ENCODE peak calls at places on chromosomes 2 and 18, in five cellular contexts. One of them, this sample, is unnamed.

GRCh38 chr18:57762686-57763085 is 40.4 kb downstream of the ATP8B1 start:
- DNase-seq in SK-N-SH: no peak
- DNase-seq in PC-3: no peak
- DNase-seq in OCI-LY7: no peak
- DNase-seq in HCT116: no peak
- DNase-seq in this sample: no peak

GRCh38 chr2:55482186-55482945 is 37.2 kb upstream of the CFAP36 start:
- DNase-seq in SK-N-SH: peak
- DNase-seq in PC-3: no peak
- DNase-seq in OCI-LY7: no peak
- DNase-seq in HCT116: no peak
- DNase-seq in this sample: peak

GRCh38 chr2:148812306-148812705 is 62.7 kb upstream of the KIF5C start:
- DNase-seq in SK-N-SH: peak
- DNase-seq in PC-3: peak
- DNase-seq in OCI-LY7: no peak
- DNase-seq in HCT116: no peak
- DNase-seq in this sample: peak

GRCh38 chr18:5543036-5543671 is 643 bp downstream of the EPB41L3 start:
- DNase-seq in SK-N-SH: peak
- DNase-seq in PC-3: no peak
- DNase-seq in OCI-LY7: no peak
- DNase-seq in HCT116: no peak
- DNase-seq in this sample: peak

GRCh38 chr2:173157894-173158293 is 82.2 kb downstream of the MAP3K20 start:
- DNase-seq in SK-N-SH: no peak
- DNase-seq in PC-3: no peak
- DNase-seq in OCI-LY7: no peak
- DNase-seq in HCT116: no peak
- DNase-seq in this sample: no peak

GRCh38 chr2:27509326-27509725 is 12.7 kb downstream of the GCKR start:
- DNase-seq in SK-N-SH: no peak
- DNase-seq in PC-3: no peak
- DNase-seq in OCI-LY7: no peak
- DNase-seq in HCT116: no peak
- DNase-seq in this sample: no peak

GRCh38 chr2:68693947-68694346 is 40.7 kb upstream of the ARHGAP25 start:
- DNase-seq in SK-N-SH: peak
- DNase-seq in PC-3: no peak
- DNase-seq in OCI-LY7: no peak
- DNase-seq in HCT116: no peak
- DNase-seq in this sample: no peak

GRCh38 chr2:231357048-231357447 is 38.5 kb upstream of the B3GNT7 start:
- DNase-seq in SK-N-SH: no peak
- DNase-seq in PC-3: no peak
- DNase-seq in OCI-LY7: no peak
- DNase-seq in HCT116: no peak
- DNase-seq in this sample: no peak

GRCh38 chr2:45918816-45919655 is 267.6 kb downstream of the PRKCE start:
- DNase-seq in SK-N-SH: peak
- DNase-seq in PC-3: no peak
- DNase-seq in OCI-LY7: no peak
- DNase-seq in HCT116: no peak
- DNase-seq in this sample: no peak

GRCh38 chr2:63287961-63288360 is 237.3 kb downstream of the OTX1 start:
- DNase-seq in SK-N-SH: no peak
- DNase-seq in PC-3: no peak
- DNase-seq in OCI-LY7: no peak
- DNase-seq in HCT116: no peak
- DNase-seq in this sample: no peak

GRCh38 chr2:172101707-172102158 is 967 bp downstream of the DLX2 start:
- DNase-seq in SK-N-SH: peak
- DNase-seq in PC-3: no peak
- DNase-seq in OCI-LY7: no peak
- DNase-seq in HCT116: no peak
- DNase-seq in this sample: peak

GRCh38 chr18:59070181-59070912 is 69.3 kb upstream of the SEC11C start:
- DNase-seq in SK-N-SH: peak
- DNase-seq in PC-3: peak
- DNase-seq in OCI-LY7: peak
- DNase-seq in HCT116: peak
- DNase-seq in this sample: peak

GRCh38 chr18:42814618-42815017 is 300.9 kb downstream of the RIT2 start:
- DNase-seq in SK-N-SH: no peak
- DNase-seq in PC-3: no peak
- DNase-seq in OCI-LY7: no peak
- DNase-seq in HCT116: no peak
- DNase-seq in this sample: no peak

GRCh38 chr18:13376298-13376840 is 157.8 kb downstream of the LDLRAD4 start:
- DNase-seq in SK-N-SH: no peak
- DNase-seq in PC-3: no peak
- DNase-seq in OCI-LY7: no peak
- DNase-seq in HCT116: no peak
- DNase-seq in this sample: no peak

GRCh38 chr2:96602330-96602823 is 35.7 kb downstream of the KANSL3 start:
- DNase-seq in SK-N-SH: no peak
- DNase-seq in PC-3: peak
- DNase-seq in OCI-LY7: peak
- DNase-seq in HCT116: no peak
- DNase-seq in this sample: no peak

GRCh38 chr2:240465268-240465764 is 29.9 kb downstream of the GPC1 start:
- DNase-seq in SK-N-SH: no peak
- DNase-seq in PC-3: no peak
- DNase-seq in OCI-LY7: no peak
- DNase-seq in HCT116: no peak
- DNase-seq in this sample: no peak

GRCh38 chr2:187982668-187983067 is 309.0 kb upstream of the GULP1 start:
- DNase-seq in SK-N-SH: no peak
- DNase-seq in PC-3: peak
- DNase-seq in OCI-LY7: no peak
- DNase-seq in HCT116: no peak
- DNase-seq in this sample: peak

GRCh38 chr2:181123798-181124217 is 143.4 kb downstream of the UBE2E3 start:
- DNase-seq in SK-N-SH: no peak
- DNase-seq in PC-3: no peak
- DNase-seq in OCI-LY7: peak
- DNase-seq in HCT116: no peak
- DNase-seq in this sample: no peak

GRCh38 chr2:101063753-101064502 is 61.8 kb downstream of the RPL31 start:
- DNase-seq in SK-N-SH: no peak
- DNase-seq in PC-3: peak
- DNase-seq in OCI-LY7: no peak
- DNase-seq in HCT116: no peak
- DNase-seq in this sample: peak

GRCh38 chr2:74585406-74586182 is 31.1 kb downstream of the DOK1 start:
- DNase-seq in SK-N-SH: no peak
- DNase-seq in PC-3: no peak
- DNase-seq in OCI-LY7: peak
- DNase-seq in HCT116: no peak
- DNase-seq in this sample: no peak

GRCh38 chr18:59265246-59266018 is 7.8 kb downstream of the RAX start:
- DNase-seq in SK-N-SH: peak
- DNase-seq in PC-3: no peak
- DNase-seq in OCI-LY7: no peak
- DNase-seq in HCT116: no peak
- DNase-seq in this sample: peak

GRCh38 chr18:10490401-10491289 is 35.2 kb upstream of the NAPG start:
- DNase-seq in SK-N-SH: no peak
- DNase-seq in PC-3: peak
- DNase-seq in OCI-LY7: peak
- DNase-seq in HCT116: peak
- DNase-seq in this sample: no peak

GRCh38 chr2:64654993-64655666 is 1.4 kb upstream of the SERTAD2 start:
- DNase-seq in SK-N-SH: no peak
- DNase-seq in PC-3: peak
- DNase-seq in OCI-LY7: peak
- DNase-seq in HCT116: no peak
- DNase-seq in this sample: peak

GRCh38 chr2:10721344-10722251 is at the start of gene ATP6V1C2:
- DNase-seq in SK-N-SH: peak
- DNase-seq in PC-3: peak
- DNase-seq in OCI-LY7: peak
- DNase-seq in HCT116: no peak
- DNase-seq in this sample: peak

GRCh38 chr2:160752475-160753330 is 259.1 kb upstream of the RBMS1 start:
- DNase-seq in SK-N-SH: no peak
- DNase-seq in PC-3: peak
- DNase-seq in OCI-LY7: no peak
- DNase-seq in HCT116: no peak
- DNase-seq in this sample: peak

GRCh38 chr2:170812716-170813585 is 3.7 kb upstream of the GAD1 start:
- DNase-seq in SK-N-SH: peak
- DNase-seq in PC-3: peak
- DNase-seq in OCI-LY7: peak
- DNase-seq in HCT116: peak
- DNase-seq in this sample: peak

GRCh38 chr18:8283901-8284585 is 325.2 kb upstream of the RAB12 start:
- DNase-seq in SK-N-SH: no peak
- DNase-seq in PC-3: peak
- DNase-seq in OCI-LY7: no peak
- DNase-seq in HCT116: no peak
- DNase-seq in this sample: peak

GRCh38 chr2:105391058-105391627 is 7.7 kb downstream of the FHL2 start:
- DNase-seq in SK-N-SH: no peak
- DNase-seq in PC-3: peak
- DNase-seq in OCI-LY7: no peak
- DNase-seq in HCT116: no peak
- DNase-seq in this sample: peak

GRCh38 chr2:158733430-158733755 is 61.7 kb upstream of the DAPL1 start:
- DNase-seq in SK-N-SH: no peak
- DNase-seq in PC-3: no peak
- DNase-seq in OCI-LY7: no peak
- DNase-seq in HCT116: no peak
- DNase-seq in this sample: no peak
- TF ChIP-seq EZH2phosphoT487 in SK-N-SH: no peak
- TF ChIP-seq EZH2phosphoT487 in PC-3: no peak
- TF ChIP-seq EZH2phosphoT487 in OCI-LY7: no peak
- TF ChIP-seq EZH2phosphoT487 in HCT116: no peak
- TF ChIP-seq EZH2phosphoT487 in this sample: no peak

GRCh38 chr18:9304388-9305070 is 30.0 kb upstream of the TWSG1 start:
- DNase-seq in SK-N-SH: no peak
- DNase-seq in PC-3: no peak
- DNase-seq in OCI-LY7: no peak
- DNase-seq in HCT116: no peak
- DNase-seq in this sample: no peak
- H3K27ac ChIP-seq in SK-N-SH: no peak
- H3K27ac ChIP-seq in PC-3: no peak
- H3K27ac ChIP-seq in OCI-LY7: no peak
- H3K27ac ChIP-seq in HCT116: no peak
- H3K27ac ChIP-seq in this sample: no peak

GRCh38 chr2:158072361-158072760 is 29.3 kb upstream of the UPP2 start:
- DNase-seq in SK-N-SH: no peak
- DNase-seq in PC-3: no peak
- DNase-seq in OCI-LY7: no peak
- DNase-seq in HCT116: no peak
- DNase-seq in this sample: no peak
- TF ChIP-seq EZH2phosphoT487 in SK-N-SH: no peak
- TF ChIP-seq EZH2phosphoT487 in PC-3: no peak
- TF ChIP-seq EZH2phosphoT487 in OCI-LY7: no peak
- TF ChIP-seq EZH2phosphoT487 in HCT116: no peak
- TF ChIP-seq EZH2phosphoT487 in this sample: no peak

GRCh38 chr18:55115606-55116005 is 156.3 kb upstream of the CCDC68 start:
- DNase-seq in SK-N-SH: no peak
- DNase-seq in PC-3: no peak
- DNase-seq in OCI-LY7: no peak
- DNase-seq in HCT116: no peak
- DNase-seq in this sample: peak
- H3K27ac ChIP-seq in SK-N-SH: no peak
- H3K27ac ChIP-seq in PC-3: no peak
- H3K27ac ChIP-seq in OCI-LY7: no peak
- H3K27ac ChIP-seq in HCT116: no peak
- H3K27ac ChIP-seq in this sample: no peak

DNA sequence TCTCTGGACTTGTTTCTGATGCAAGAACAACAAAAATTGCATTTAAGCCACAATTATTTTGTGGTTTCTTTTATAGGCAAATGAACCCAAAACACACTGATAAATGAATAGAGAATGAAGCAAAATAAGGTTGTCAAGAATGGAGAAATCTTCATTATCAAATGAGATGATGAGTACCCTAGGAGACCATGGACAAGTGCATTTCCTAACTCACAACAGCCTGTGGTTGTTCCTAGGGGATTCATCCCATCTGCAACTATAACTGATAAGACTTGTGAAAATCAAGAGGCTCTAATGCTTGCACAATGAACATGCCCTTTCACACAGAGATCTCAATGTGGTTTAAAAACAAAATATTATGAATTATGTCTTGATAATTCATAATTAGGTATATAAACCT is 159.9 kb downstream of the PDE1A start:
- DNase-seq in SK-N-SH: no peak
- DNase-seq in PC-3: no peak
- DNase-seq in OCI-LY7: no peak
- DNase-seq in HCT116: no peak
- DNase-seq in this sample: no peak
- TF ChIP-seq EZH2phosphoT487 in SK-N-SH: no peak
- TF ChIP-seq EZH2phosphoT487 in PC-3: no peak
- TF ChIP-seq EZH2phosphoT487 in OCI-LY7: no peak
- TF ChIP-seq EZH2phosphoT487 in HCT116: no peak
- TF ChIP-seq EZH2phosphoT487 in this sample: no peak

DNA sequence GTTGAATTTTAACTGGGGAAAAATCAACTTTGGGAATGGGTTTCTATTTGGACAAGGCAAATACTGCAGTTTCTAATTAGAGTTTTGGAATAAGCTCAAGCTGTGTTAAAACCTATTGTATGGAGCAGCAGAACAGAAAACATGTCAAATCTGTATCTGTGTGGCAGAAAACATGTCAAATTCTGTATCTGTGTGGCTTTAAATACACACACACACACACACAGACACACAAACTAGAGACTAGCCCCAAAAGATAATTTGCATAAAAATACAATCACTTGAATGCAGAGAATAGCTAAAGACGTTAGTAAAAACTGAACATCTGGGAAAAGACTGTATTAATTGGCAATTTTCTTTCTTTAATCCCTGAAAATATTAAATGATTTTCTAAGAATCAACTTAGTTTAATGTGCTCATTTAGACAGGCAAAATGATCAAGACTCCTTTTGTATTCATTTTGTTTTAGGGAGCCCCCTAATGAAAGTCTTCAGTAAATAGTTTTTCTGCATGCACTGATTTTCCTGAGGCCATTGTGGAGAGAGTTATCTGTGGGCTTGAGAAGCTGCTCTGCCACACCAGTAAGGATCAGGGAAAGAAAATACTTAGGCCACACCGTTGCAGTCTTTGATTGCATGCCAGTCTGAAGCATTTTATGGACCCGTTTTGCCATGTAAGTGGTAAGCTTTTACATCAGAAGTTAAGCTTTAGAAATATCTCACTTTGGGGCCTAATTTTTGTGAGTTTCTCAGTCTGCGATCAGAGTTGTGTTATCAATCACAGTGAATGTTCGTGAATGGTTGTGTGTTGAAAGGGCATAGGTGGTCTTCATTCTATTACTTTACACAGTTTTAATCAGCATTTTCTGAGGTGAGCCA is 2.2 kb downstream of the SPATS2L start:
- DNase-seq in SK-N-SH: no peak
- DNase-seq in PC-3: peak
- DNase-seq in OCI-LY7: peak
- DNase-seq in HCT116: no peak
- DNase-seq in this sample: peak
- H3K27ac ChIP-seq in SK-N-SH: peak
- H3K27ac ChIP-seq in PC-3: peak
- H3K27ac ChIP-seq in OCI-LY7: no peak
- H3K27ac ChIP-seq in HCT116: peak
- H3K27ac ChIP-seq in this sample: peak

GRCh38 chr2:39603436-39603835 is 62.3 kb upstream of the TMEM178A start:
- DNase-seq in SK-N-SH: no peak
- DNase-seq in PC-3: no peak
- DNase-seq in OCI-LY7: no peak
- DNase-seq in HCT116: no peak
- DNase-seq in this sample: peak
- TF ChIP-seq EZH2phosphoT487 in SK-N-SH: no peak
- TF ChIP-seq EZH2phosphoT487 in PC-3: no peak
- TF ChIP-seq EZH2phosphoT487 in OCI-LY7: no peak
- TF ChIP-seq EZH2phosphoT487 in HCT116: no peak
- TF ChIP-seq EZH2phosphoT487 in this sample: no peak

This sample was measured in GM23248.